ENCODE peak calls at places on chromosomes 3 and 15, in nine cellular contexts. Y is posterior cingulate gyrus; J is cardiac fibroblast; X is Peyer's patch; L is NCI-H2107; V is tibial nerve; O is stimulated activated CD4-positive, alpha-beta T cell treated with anti-CD3 and anti-CD28 coated beads, Interleukin-15, amount 100 ng/mL, for 1 hour; K is RWPE2; C is CD4-positive, alpha-beta T cell. E is an unnamed sample.
A peak's percentile ranks its signal among the peaks of the same experiment; 100 is the strongest.

GRCh38 chr15:72227192-72227586 is 3.8 kb downstream of the PKM start:
- DNase-seq in X (no peak), C (no peak), K (peak; percentile 91), J (peak; percentile 93), L (no peak), Y (no peak), O (peak; percentile 29), V (no peak), E (no peak)

GRCh38 chr15:85580914-85581313 is 200.5 kb downstream of the AKAP13 start:
- DNase-seq in L (no peak), C (peak; percentile 30), J (peak; percentile 46), K (no peak), V (no peak), X (peak; percentile 70), O (no peak), Y (no peak), E (no peak)

GRCh38 chr3:10373686-10374261 is 52.9 kb upstream of the SEC13 start:
- DNase-seq in C (no peak), X (peak; percentile 8), Y (no peak), V (no peak), L (no peak), J (peak; percentile 68), K (no peak), O (no peak), E (no peak)

GRCh38 chr15:57288926-57289650 is 87.2 kb upstream of the CGNL1 start:
- DNase-seq in X (no peak), Y (no peak), L (no peak), J (no peak), C (no peak), O (no peak), V (no peak), K (no peak), E (no peak)

GRCh38 chr15:62559049-62559733 is 394.1 kb upstream of the C2CD4B start:
- DNase-seq in L (no peak), K (no peak), C (no peak), Y (no peak), V (peak; percentile 33), O (no peak), X (no peak), J (peak; percentile 41), E (no peak)

GRCh38 chr15:43514241-43515057 is 3.0 kb upstream of the MAP1A start:
- DNase-seq in K (no peak), J (peak; percentile 49), X (no peak), O (no peak), C (no peak), V (peak; percentile 61), L (no peak), Y (peak; percentile 76), E (peak; percentile 58)

GRCh38 chr3:46369675-46370132 is 1.0 kb upstream of the CCR5 start:
- DNase-seq in Y (no peak), V (no peak), X (no peak), J (no peak), L (no peak), O (no peak), C (no peak), K (no peak), E (no peak)

GRCh38 chr3:69452295-69452694 is 66.4 kb upstream of the FRMD4B start:
- DNase-seq in Y (no peak), K (no peak), V (no peak), X (no peak), L (no peak), C (no peak), J (no peak), O (no peak), E (no peak)

GRCh38 chr3:15342945-15343344 is 10.6 kb upstream of the SH3BP5 start:
- DNase-seq in C (no peak), O (no peak), L (no peak), Y (no peak), V (no peak), K (no peak), X (no peak), J (no peak), E (no peak)

GRCh38 chr3:66483006-66483928 is 17.6 kb downstream of the LRIG1 start:
- DNase-seq in L (no peak), X (peak; percentile 56), O (no peak), K (no peak), J (peak; percentile 44), Y (peak; percentile 90), V (peak; percentile 65), C (no peak), E (peak; percentile 19)

GRCh38 chr3:171165499-171165921 is 139.0 kb upstream of the SLC2A2 start:
- DNase-seq in C (no peak), V (no peak), K (no peak), Y (no peak), O (no peak), X (no peak), L (no peak), J (no peak), E (no peak)

GRCh38 chr15:74201656-74202420 is 749 bp downstream of the STRA6 start:
- DNase-seq in Y (no peak), J (peak; percentile 69), C (no peak), V (no peak), K (no peak), L (no peak), O (no peak), X (no peak), E (no peak)

GRCh38 chr3:184323696-184324095 is 9.3 kb downstream of the EIF4G1 start:
- DNase-seq in L (no peak), K (no peak), Y (no peak), J (no peak), X (no peak), C (no peak), V (no peak), O (no peak), E (no peak)

GRCh38 chr3:100216713-100217112 is 44.1 kb upstream of the TBC1D23 start:
- DNase-seq in O (no peak), Y (no peak), J (peak; percentile 10), X (no peak), K (no peak), C (no peak), L (no peak), V (no peak), E (no peak)

GRCh38 chr3:40875581-40875980 is 323.7 kb upstream of the CTNNB1 start:
- DNase-seq in O (no peak), Y (no peak), K (no peak), X (no peak), C (no peak), J (no peak), L (no peak), V (no peak), E (no peak)

GRCh38 chr3:60147249-60147648 is 1097.4 kb upstream of the CFAP20DC start:
- DNase-seq in O (no peak), C (no peak), K (no peak), Y (no peak), X (no peak), L (no peak), J (no peak), V (no peak), E (no peak)

GRCh38 chr3:127449489-127450212 is 140.9 kb downstream of the TPRA1 start:
- DNase-seq in J (no peak), C (no peak), K (peak; percentile 4), Y (no peak), V (no peak), X (peak; percentile 8), L (no peak), O (no peak), E (no peak)

GRCh38 chr3:52244061-52244628 is 1.4 kb upstream of the PPM1M start:
- DNase-seq in C (no peak), X (peak; percentile 35), L (no peak), K (peak; percentile 56), Y (peak; percentile 14), V (no peak), J (peak; percentile 60), O (no peak), E (no peak)

GRCh38 chr3:64612916-64613526 is 74.8 kb downstream of the ADAMTS9 start:
- DNase-seq in J (no peak), X (no peak), O (no peak), K (no peak), C (no peak), Y (no peak), L (no peak), V (no peak), E (no peak)

GRCh38 chr3:174547801-174548200 is 311.3 kb upstream of the NAALADL2 start:
- DNase-seq in X (no peak), L (no peak), Y (no peak), J (no peak), O (no peak), C (no peak), V (no peak), K (no peak), E (no peak)

GRCh38 chr3:190055773-190056172 is 64.9 kb downstream of the P3H2 start:
- DNase-seq in O (no peak), K (no peak), V (no peak), J (no peak), Y (no peak), C (no peak), L (no peak), X (no peak), E (no peak)

GRCh38 chr3:133419151-133419550 is 19.3 kb downstream of the BFSP2 start:
- DNase-seq in X (no peak), L (no peak), K (no peak), O (no peak), V (no peak), Y (no peak), J (no peak), C (no peak), E (no peak)